ENCODE peak calls at places on chromosomes 3 and 15, in eight cellular contexts. D is uterus, Z is sigmoid colon, H is esophagus squamous epithelium, R is Peyer's patch, N is A549, J is right lobe of liver, W is gastrocnemius medialis. X is an unnamed sample.

GRCh38 chr15:52483712-52484111 is 45.0 kb downstream of the MYO5A start:
- DNase-seq in D (no peak), Z (no peak), H (no peak), R (no peak), N (no peak), J (no peak), W (no peak), X (no peak)

GRCh38 chr3:166205158-166205557 is 367.9 kb upstream of the BCHE start:
- DNase-seq in D (no peak), Z (no peak), H (no peak), R (no peak), N (no peak), J (no peak), W (no peak), X (no peak)

GRCh38 chr3:71132995-71133730 is 450.4 kb downstream of the FOXP1 start:
- DNase-seq in D (no peak), Z (no peak), H (no peak), R (no peak), N (no peak), J (no peak), W (no peak), X (no peak)

GRCh38 chr3:34511891-34512290 is 713.5 kb downstream of the PDCD6IP start:
- DNase-seq in D (no peak), Z (no peak), H (no peak), R (no peak), N (no peak), J (no peak), W (no peak), X (no peak)

GRCh38 chr3:150286390-150287147 is 121.5 kb upstream of the TSC22D2 start:
- DNase-seq in D (no peak), Z (no peak), H (no peak), R (no peak), N (peak), J (no peak), W (no peak), X (no peak)

GRCh38 chr3:163924600-163924999 is 1153.7 kb downstream of the SI start:
- DNase-seq in D (no peak), Z (no peak), H (no peak), R (no peak), N (no peak), J (no peak), W (no peak), X (no peak)

GRCh38 chr3:130259170-130259874 is 86.2 kb upstream of the COL6A5 start:
- DNase-seq in D (no peak), Z (no peak), H (no peak), R (no peak), N (no peak), J (no peak), W (no peak), X (no peak)

GRCh38 chr3:197398301-197398878 is 100.0 kb upstream of the DLG1 start:
- DNase-seq in D (no peak), Z (no peak), H (no peak), R (no peak), N (no peak), J (no peak), W (no peak), X (no peak)

GRCh38 chr3:102060814-102061213 is 211.5 kb downstream of the NFKBIZ start:
- DNase-seq in D (no peak), Z (no peak), H (no peak), R (no peak), N (peak), J (no peak), W (no peak), X (no peak)

GRCh38 chr15:89101302-89102191 is 13.3 kb downstream of the ABHD2 start:
- DNase-seq in D (peak), Z (peak), H (no peak), R (no peak), N (peak), J (peak), W (peak), X (peak)

GRCh38 chr15:68431792-68432401 is at the start of gene ITGA11:
- DNase-seq in D (peak), Z (peak), H (no peak), R (no peak), N (peak), J (no peak), W (no peak), X (no peak)

GRCh38 chr3:53123953-53124352 is 6.3 kb downstream of the RFT1 start:
- DNase-seq in D (no peak), Z (no peak), H (no peak), R (no peak), N (no peak), J (no peak), W (no peak), X (no peak)

GRCh38 chr3:133925960-133926735 is 30.5 kb upstream of the RAB6B start:
- DNase-seq in D (no peak), Z (no peak), H (no peak), R (peak), N (no peak), J (no peak), W (no peak), X (no peak)

GRCh38 chr3:82133070-82133606 is 371.7 kb upstream of the GBE1 start:
- DNase-seq in D (peak), Z (peak), H (no peak), R (peak), N (peak), J (peak), W (peak), X (no peak)

GRCh38 chr15:59372352-59373211 is at the start of gene MYO1E:
- DNase-seq in D (peak), Z (peak), H (no peak), R (peak), N (peak), J (peak), W (peak), X (peak)

GRCh38 chr3:167787440-167787839 is 51.9 kb downstream of the SERPINI1 start:
- DNase-seq in D (no peak), Z (no peak), H (no peak), R (no peak), N (no peak), J (no peak), W (no peak), X (no peak)

GRCh38 chr3:20064796-20065564 is 24.7 kb downstream of the KAT2B start:
- DNase-seq in D (no peak), Z (no peak), H (no peak), R (no peak), N (no peak), J (no peak), W (no peak), X (no peak)

GRCh38 chr3:45549961-45550360 is 44.6 kb upstream of the LIMD1 start:
- DNase-seq in D (no peak), Z (peak), H (no peak), R (no peak), N (no peak), J (no peak), W (no peak), X (no peak)

GRCh38 chr15:40957581-40958051 is 4.3 kb downstream of the CHAC1 start:
- DNase-seq in D (no peak), Z (peak), H (no peak), R (no peak), N (no peak), J (no peak), W (peak), X (peak)

GRCh38 chr15:78082106-78082742 is 4.7 kb upstream of the TBC1D2B start:
- DNase-seq in D (no peak), Z (peak), H (no peak), R (no peak), N (no peak), J (no peak), W (no peak), X (no peak)

GRCh38 chr3:194139977-194140351 is 4.0 kb downstream of the HES1 start:
- DNase-seq in D (no peak), Z (no peak), H (no peak), R (no peak), N (no peak), J (no peak), W (no peak), X (no peak)

GRCh38 chr3:61872077-61872706 is 310.8 kb downstream of the PTPRG start:
- DNase-seq in D (no peak), Z (no peak), H (no peak), R (no peak), N (no peak), J (no peak), W (no peak), X (no peak)

GRCh38 chr15:71526061-71526460 is 284.3 kb upstream of the NR2E3 start:
- DNase-seq in D (no peak), Z (no peak), H (no peak), R (no peak), N (no peak), J (no peak), W (no peak), X (no peak)

GRCh38 chr15:44812029-44812517 is 75.7 kb downstream of the TRIM69 start:
- DNase-seq in D (no peak), Z (no peak), H (no peak), R (no peak), N (no peak), J (peak), W (no peak), X (peak)

GRCh38 chr3:45950131-45950530 is 6.9 kb downstream of the CXCR6 start:
- DNase-seq in D (no peak), Z (no peak), H (no peak), R (no peak), N (no peak), J (no peak), W (no peak), X (no peak)

GRCh38 chr15:73936181-73936580 is 9.9 kb downstream of the LOXL1 start:
- DNase-seq in D (no peak), Z (no peak), H (no peak), R (no peak), N (no peak), J (peak), W (no peak), X (no peak)

GRCh38 chr3:15754047-15754446 is 43.7 kb downstream of the ANKRD28 start:
- DNase-seq in D (no peak), Z (no peak), H (no peak), R (no peak), N (peak), J (no peak), W (no peak), X (no peak)

GRCh38 chr3:106299300-106300098 is 430.7 kb upstream of the CBLB start:
- DNase-seq in D (no peak), Z (no peak), H (no peak), R (no peak), N (peak), J (no peak), W (no peak), X (no peak)

GRCh38 chr15:76337047-76337738 is 620 bp downstream of the ISL2 start:
- DNase-seq in D (no peak), Z (no peak), H (no peak), R (no peak), N (peak), J (no peak), W (no peak), X (no peak)

GRCh38 chr3:163785693-163786092 is 1292.6 kb downstream of the SI start:
- DNase-seq in D (no peak), Z (no peak), H (no peak), R (no peak), N (peak), J (no peak), W (no peak), X (no peak)

GRCh38 chr15:44710236-44711088 is 661 bp downstream of the PATL2 start:
- DNase-seq in D (peak), Z (peak), H (no peak), R (peak), N (peak), J (no peak), W (peak), X (no peak)

GRCh38 chr15:91853968-91854943 is 748 bp downstream of the SLCO3A1 start:
- DNase-seq in D (peak), Z (peak), H (no peak), R (no peak), N (peak), J (peak), W (no peak), X (no peak)

GRCh38 chr3:198079771-198080520 is 119.9 kb downstream of the LMLN start:
- DNase-seq in D (no peak), Z (no peak), H (no peak), R (peak), N (peak), J (no peak), W (no peak), X (no peak)

GRCh38 chr3:194688207-194688711 is 2.6 kb downstream of the FAM43A start:
- DNase-seq in D (peak), Z (peak), H (no peak), R (peak), N (no peak), J (peak), W (no peak), X (peak)

GRCh38 chr3:126105691-126106187 is 21.8 kb upstream of the SLC41A3 start:
- DNase-seq in D (no peak), Z (peak), H (no peak), R (peak), N (no peak), J (no peak), W (no peak), X (peak)

GRCh38 chr3:150407818-150408231 is 273 bp upstream of the TSC22D2 start:
- DNase-seq in D (peak), Z (peak), H (no peak), R (peak), N (no peak), J (peak), W (peak), X (no peak)

GRCh38 chr15:25776071-25776740 is 86.9 kb downstream of the ATP10A start:
- DNase-seq in D (no peak), Z (no peak), H (no peak), R (no peak), N (no peak), J (peak), W (no peak), X (no peak)

GRCh38 chr15:25773248-25773647 is 89.9 kb downstream of the ATP10A start:
- DNase-seq in D (no peak), Z (no peak), H (no peak), R (no peak), N (no peak), J (no peak), W (no peak), X (no peak)

GRCh38 chr15:25777047-25777446 is 86.1 kb downstream of the ATP10A start:
- DNase-seq in D (no peak), Z (no peak), H (no peak), R (no peak), N (no peak), J (peak), W (no peak), X (no peak)

GRCh38 chr15:25775317-25775912 is 87.7 kb downstream of the ATP10A start:
- DNase-seq in D (no peak), Z (no peak), H (no peak), R (no peak), N (peak), J (peak), W (no peak), X (no peak)

DNA sequence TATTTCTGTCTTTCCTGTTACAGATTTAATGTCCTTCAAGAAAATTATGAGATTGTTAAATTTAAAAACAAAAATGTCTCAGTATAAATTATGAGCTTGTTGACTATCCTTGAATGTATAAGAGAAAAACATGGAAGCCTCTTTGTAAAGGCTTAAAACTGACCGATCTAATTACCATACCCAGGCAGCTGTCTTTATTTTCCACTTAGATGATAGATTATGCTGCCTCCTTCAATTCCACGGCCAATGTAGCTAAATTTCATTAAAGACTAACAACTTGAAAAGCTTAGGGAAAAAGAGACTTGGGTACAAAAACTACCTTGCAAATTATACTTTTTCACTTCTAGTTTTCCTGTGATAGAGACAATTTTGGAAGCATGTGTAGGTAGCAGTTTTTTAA is 88.3 kb downstream of the ATP10A start:
- DNase-seq in D (no peak), Z (no peak), H (no peak), R (no peak), N (no peak), J (no peak), W (no peak), X (no peak)
- H3K4me3 ChIP-seq in D (no peak), Z (no peak), H (no peak), R (no peak), N (peak), J (no peak), W (no peak), X (no peak)

DNA sequence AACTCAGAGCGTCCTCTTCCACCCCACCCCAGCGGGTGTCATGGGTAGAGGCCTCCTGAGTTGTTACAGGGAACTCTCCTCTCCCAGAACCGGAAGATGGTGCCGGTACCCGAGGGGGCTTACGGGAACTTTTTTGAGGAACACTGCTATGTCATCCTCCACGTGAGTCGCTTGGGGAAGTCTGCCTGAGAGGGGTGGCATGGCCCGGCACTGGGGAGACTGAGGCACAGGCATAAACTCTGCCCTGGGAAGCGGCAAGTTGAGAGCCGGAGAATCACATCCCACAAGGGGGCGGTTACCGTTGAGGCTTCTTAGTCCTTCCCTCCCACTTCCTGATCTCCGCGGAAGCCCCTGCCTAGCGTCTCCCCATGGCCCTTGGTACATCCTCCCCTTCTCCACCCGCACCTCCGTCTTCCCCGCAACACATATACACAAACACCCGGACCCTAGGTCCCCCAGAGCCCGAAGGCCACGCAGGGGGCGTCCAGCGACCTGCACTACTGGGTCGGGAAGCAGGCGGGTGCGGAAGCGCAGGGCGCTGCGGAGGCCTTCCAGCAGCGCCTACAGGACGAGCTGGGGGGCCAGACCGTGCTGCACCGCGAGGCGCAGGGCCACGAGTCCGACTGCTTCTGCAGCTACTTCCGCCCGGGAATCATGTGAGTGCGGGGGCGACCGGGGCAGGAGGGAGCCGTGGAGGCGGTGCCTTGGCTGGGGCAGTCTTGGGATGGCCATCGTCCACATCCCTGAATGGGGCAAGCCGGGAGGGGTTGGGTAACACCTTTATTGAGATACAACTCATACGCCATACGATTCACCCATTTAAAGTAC is 3.4 kb downstream of the VILL start:
- DNase-seq in D (peak), Z (peak), H (peak), R (peak), N (no peak), J (peak), W (peak), X (peak)
- TF ChIP-seq POLR2A in D (no peak), Z (peak), H (no peak), R (peak), N (no peak), J (peak), W (peak), X (peak)

DNA sequence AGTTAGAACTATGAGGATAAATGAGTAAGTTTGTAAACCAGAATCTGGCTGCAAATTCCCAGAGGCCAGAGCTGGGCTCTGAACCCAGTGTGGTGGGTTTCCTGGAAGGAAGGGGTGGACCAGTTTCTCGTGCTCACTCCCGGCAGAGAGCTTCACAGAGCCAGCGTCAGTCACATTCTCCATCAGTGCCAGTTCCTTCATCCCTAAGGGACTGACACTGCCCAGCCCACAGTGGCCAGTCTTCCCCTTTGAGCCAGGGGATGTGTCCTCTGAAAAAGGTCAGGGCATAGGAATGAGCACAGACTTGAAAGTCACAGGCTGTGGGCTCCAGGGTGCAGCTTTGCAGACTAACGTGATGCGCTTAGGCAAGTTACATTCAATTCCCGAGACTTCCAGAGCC is 135.8 kb upstream of the HACD2 start:
- DNase-seq in D (no peak), Z (no peak), H (no peak), R (no peak), N (no peak), J (no peak), W (no peak), X (peak)
- H3K27ac ChIP-seq in D (peak), Z (peak), H (peak), R (peak), N (no peak), J (no peak), W (no peak), X (peak)

GRCh38 chr3:187936676-187937075 is 191.4 kb upstream of the BCL6 start:
- DNase-seq in D (no peak), Z (no peak), H (no peak), R (no peak), N (no peak), J (no peak), W (no peak), X (no peak)

GRCh38 chr3:187942658-187943241 is 197.5 kb upstream of the BCL6 start:
- DNase-seq in D (no peak), Z (no peak), H (no peak), R (peak), N (no peak), J (no peak), W (no peak), X (no peak)

GRCh38 chr3:187941135-187941847 is 196.0 kb upstream of the BCL6 start:
- DNase-seq in D (no peak), Z (no peak), H (no peak), R (no peak), N (no peak), J (no peak), W (no peak), X (no peak)

GRCh38 chr3:187941848-187942194 is 196.6 kb upstream of the BCL6 start:
- DNase-seq in D (no peak), Z (no peak), H (no peak), R (no peak), N (no peak), J (no peak), W (no peak), X (no peak)

GRCh38 chr3:187939891-187940290 is 194.6 kb upstream of the BCL6 start:
- DNase-seq in D (no peak), Z (no peak), H (no peak), R (no peak), N (no peak), J (no peak), W (no peak), X (no peak)
- H3K4me3 ChIP-seq in D (no peak), Z (no peak), H (no peak), R (no peak), N (no peak), J (no peak), W (no peak), X (no peak)

DNA sequence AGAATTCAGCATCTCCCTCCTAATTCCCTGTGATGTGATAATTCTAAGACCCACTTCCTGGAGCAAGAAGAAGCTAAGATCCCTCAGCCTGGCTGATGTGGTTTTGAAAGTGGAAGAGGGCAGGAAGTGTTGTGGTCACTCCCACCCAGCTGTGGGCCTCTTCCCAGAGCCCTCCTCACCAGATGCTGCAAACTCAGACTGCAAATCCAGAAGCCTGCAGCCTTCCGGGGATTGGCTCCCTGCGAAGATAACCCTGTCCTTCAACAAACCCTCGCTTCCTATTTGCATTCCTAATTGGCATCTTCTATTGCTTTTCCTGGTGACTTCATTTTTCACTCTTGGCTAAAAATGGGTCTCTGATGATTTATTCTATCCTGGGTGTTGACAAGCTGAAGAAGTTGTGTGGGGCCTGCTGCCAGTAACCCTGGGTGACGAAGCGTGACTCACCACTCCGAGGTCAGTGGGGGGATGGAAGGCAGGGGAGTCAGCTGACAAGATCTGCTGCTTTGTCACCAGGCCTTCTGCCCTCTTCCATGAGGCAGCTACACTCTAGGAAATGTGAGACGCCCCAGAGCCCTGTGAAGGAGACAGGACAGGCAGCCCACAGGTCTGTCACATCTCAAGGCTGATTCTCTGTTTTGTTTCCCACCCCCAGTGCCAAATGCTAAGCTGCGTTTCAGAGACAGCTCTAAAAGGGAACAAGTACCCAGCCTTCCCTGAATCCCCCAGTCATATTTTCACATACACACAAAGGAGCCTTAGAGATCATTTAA is 99.7 kb upstream of the LIPC start:
- DNase-seq in D (peak), Z (peak), H (peak), R (peak), N (peak), J (peak), W (peak), X (peak)
- TF ChIP-seq POLR2A in D (no peak), Z (no peak), H (no peak), R (no peak), N (peak), J (peak), W (peak), X (no peak)